ENCODE peak calls at places on chromosomes 7 and 10, in five cellular contexts. One of them, this sample, is unnamed.

GRCh38 chr10:61992059-61992460 is 90.6 kb downstream of the ARID5B start:
- DNase-seq in fibroblast of villous mesenchyme: peak
- DNase-seq in choroid plexus epithelial cell: peak
- DNase-seq in AG04449: no peak
- DNase-seq in right atrium auricular region: no peak
- DNase-seq in this sample: no peak

GRCh38 chr10:92112462-92112861 is 178.4 kb downstream of the CPEB3 start:
- DNase-seq in AG04449: no peak
- DNase-seq in fibroblast of villous mesenchyme: no peak
- DNase-seq in right atrium auricular region: no peak
- DNase-seq in choroid plexus epithelial cell: no peak
- DNase-seq in this sample: no peak

GRCh38 chr10:122052702-122053101 is 63.7 kb downstream of the TACC2 start:
- DNase-seq in choroid plexus epithelial cell: no peak
- DNase-seq in fibroblast of villous mesenchyme: no peak
- DNase-seq in AG04449: no peak
- DNase-seq in right atrium auricular region: no peak
- DNase-seq in this sample: no peak

GRCh38 chr7:127702253-127702652 is 50.3 kb downstream of the SND1 start:
- DNase-seq in fibroblast of villous mesenchyme: no peak
- DNase-seq in choroid plexus epithelial cell: no peak
- DNase-seq in AG04449: no peak
- DNase-seq in right atrium auricular region: no peak
- DNase-seq in this sample: no peak

GRCh38 chr7:26265061-26265460 is 26.6 kb upstream of the SNX10 start:
- DNase-seq in fibroblast of villous mesenchyme: peak
- DNase-seq in AG04449: no peak
- DNase-seq in choroid plexus epithelial cell: no peak
- DNase-seq in right atrium auricular region: no peak
- DNase-seq in this sample: no peak

GRCh38 chr7:140512317-140513000 is 33.2 kb upstream of the MKRN1 start:
- DNase-seq in right atrium auricular region: no peak
- DNase-seq in choroid plexus epithelial cell: peak
- DNase-seq in fibroblast of villous mesenchyme: no peak
- DNase-seq in AG04449: no peak
- DNase-seq in this sample: no peak

GRCh38 chr7:26724795-26725194 is 139.6 kb downstream of the SKAP2 start:
- DNase-seq in AG04449: no peak
- DNase-seq in choroid plexus epithelial cell: no peak
- DNase-seq in right atrium auricular region: no peak
- DNase-seq in fibroblast of villous mesenchyme: peak
- DNase-seq in this sample: no peak

GRCh38 chr10:14953452-14954000 is 370 bp downstream of the DCLRE1C start:
- DNase-seq in fibroblast of villous mesenchyme: peak
- DNase-seq in right atrium auricular region: peak
- DNase-seq in choroid plexus epithelial cell: peak
- DNase-seq in AG04449: no peak
- DNase-seq in this sample: peak

GRCh38 chr10:8092428-8092827 is 37.9 kb downstream of the GATA3 start:
- DNase-seq in fibroblast of villous mesenchyme: no peak
- DNase-seq in AG04449: no peak
- DNase-seq in choroid plexus epithelial cell: no peak
- DNase-seq in right atrium auricular region: no peak
- DNase-seq in this sample: no peak

GRCh38 chr10:124288928-124289921 is 129.5 kb downstream of the OAT start:
- DNase-seq in fibroblast of villous mesenchyme: no peak
- DNase-seq in AG04449: no peak
- DNase-seq in right atrium auricular region: no peak
- DNase-seq in choroid plexus epithelial cell: no peak
- DNase-seq in this sample: no peak

DNA sequence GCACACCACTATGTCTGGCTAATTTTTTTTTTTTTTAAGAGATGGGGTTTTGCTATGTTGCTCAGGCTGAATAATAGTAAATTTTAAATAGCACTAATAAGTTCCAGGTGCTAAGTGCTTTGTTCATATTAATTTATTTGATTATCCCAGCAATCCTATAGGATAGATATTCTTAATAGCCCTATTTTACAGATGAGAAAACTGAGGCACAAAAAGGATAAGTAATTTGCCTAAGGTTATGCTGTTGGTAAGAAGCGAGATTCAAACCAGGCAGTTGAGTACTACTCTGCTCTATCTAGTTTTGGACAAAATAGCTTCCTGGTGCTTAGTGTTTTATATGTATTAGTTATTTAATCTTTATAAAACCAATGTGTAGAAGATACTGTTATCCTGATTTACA is 72.5 kb upstream of the STRIP2 start:
- DNase-seq in choroid plexus epithelial cell: no peak
- DNase-seq in AG04449: no peak
- DNase-seq in right atrium auricular region: no peak
- DNase-seq in fibroblast of villous mesenchyme: no peak
- DNase-seq in this sample: no peak
- TF ChIP-seq CTCF in choroid plexus epithelial cell: no peak
- TF ChIP-seq CTCF in AG04449: no peak
- TF ChIP-seq CTCF in right atrium auricular region: no peak
- TF ChIP-seq CTCF in fibroblast of villous mesenchyme: no peak
- TF ChIP-seq CTCF in this sample: no peak

DNA sequence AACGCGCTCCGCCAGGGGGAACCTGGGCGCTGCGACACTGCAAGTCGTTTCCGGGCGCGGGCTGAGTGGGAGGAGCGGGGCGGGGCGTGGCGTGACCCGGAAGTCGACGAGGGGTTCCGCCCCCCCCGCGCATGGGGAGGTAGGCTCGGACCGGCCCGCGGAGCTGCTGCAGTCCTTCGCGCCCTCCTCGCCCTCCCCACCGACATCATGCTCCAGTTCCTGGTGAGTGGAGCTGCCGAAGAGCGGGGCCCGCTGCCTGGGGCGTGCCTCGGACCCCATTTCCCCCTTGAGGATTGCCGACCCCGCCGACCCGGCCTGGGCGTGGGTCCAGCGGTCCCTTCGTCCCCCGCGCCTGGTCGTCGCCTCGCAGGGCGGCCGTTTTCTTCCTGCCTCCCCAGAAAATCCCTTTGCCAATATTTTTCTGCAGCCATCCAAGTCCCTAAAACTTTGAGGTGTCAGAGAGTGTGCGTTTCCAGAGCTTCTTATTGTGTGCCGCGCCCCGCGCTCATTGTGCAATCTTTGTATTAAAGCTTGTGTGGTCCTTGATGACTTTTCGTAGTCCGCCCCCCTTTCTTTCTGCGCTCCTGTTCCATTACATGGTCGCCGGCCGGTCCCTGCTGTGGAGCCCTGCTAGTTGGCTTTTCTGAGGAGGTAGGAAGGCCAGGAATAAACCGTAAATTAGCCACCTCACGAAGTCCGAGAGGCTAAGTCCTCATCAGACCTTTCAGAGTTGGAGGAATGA is at the start of gene STMP1:
- DNase-seq in right atrium auricular region: peak
- DNase-seq in choroid plexus epithelial cell: peak
- DNase-seq in fibroblast of villous mesenchyme: peak
- DNase-seq in AG04449: peak
- DNase-seq in this sample: peak
- TF ChIP-seq CTCF in right atrium auricular region: no peak
- TF ChIP-seq CTCF in choroid plexus epithelial cell: peak
- TF ChIP-seq CTCF in fibroblast of villous mesenchyme: peak
- TF ChIP-seq CTCF in AG04449: peak
- TF ChIP-seq CTCF in this sample: peak

DNA sequence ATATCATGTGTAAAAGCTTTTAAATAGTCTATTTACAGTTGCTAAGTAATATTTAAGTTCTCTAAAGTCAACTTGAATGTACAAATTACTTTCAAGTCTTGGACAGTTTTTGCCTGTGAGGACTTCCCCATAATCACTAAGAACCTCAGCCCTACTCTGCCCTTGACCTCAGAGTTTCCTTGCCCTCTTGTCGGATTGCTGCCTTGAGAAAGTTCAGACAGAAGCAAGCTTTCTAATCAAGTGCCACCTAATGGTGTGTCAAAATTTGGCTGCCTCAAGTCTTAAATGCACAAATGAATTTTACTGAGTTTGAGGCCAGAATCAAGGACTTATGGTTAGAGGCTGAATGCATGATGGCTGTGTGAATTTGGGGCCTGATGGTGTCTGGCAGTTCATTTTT is 88.3 kb upstream of the KAT6B start:
- DNase-seq in right atrium auricular region: no peak
- DNase-seq in AG04449: no peak
- DNase-seq in choroid plexus epithelial cell: peak
- DNase-seq in fibroblast of villous mesenchyme: peak
- DNase-seq in this sample: no peak
- TF ChIP-seq CTCF in right atrium auricular region: no peak
- TF ChIP-seq CTCF in AG04449: no peak
- TF ChIP-seq CTCF in choroid plexus epithelial cell: peak
- TF ChIP-seq CTCF in fibroblast of villous mesenchyme: peak
- TF ChIP-seq CTCF in this sample: no peak

DNA sequence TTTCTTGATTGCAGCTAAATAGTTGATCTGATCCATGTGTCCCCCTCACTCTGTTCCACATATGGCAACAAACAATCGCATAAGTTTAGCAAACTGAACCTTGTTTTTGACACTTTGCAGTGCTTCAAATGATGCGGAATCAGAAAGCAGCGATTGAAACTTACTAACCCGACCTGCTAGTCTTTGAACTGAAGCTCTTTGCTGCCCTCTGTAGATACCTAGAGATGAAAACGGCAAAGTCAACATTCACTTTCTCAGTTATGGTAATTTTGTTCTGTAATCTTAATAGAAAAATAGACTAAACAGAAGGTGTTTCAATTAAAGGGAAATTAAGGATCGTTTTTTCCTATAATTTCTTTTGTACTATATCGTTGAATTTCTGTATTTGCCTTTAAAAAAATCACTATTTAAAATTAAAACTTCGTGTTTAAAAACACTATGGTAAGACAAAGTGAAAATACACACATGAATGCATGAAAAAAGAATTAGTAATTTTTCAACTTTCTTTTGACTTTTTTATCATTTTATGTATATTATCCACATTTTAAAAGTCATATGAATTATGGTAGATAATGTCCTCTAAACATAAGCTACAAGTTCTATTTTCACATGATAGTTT is 276.5 kb downstream of the MAGI2 start:
- DNase-seq in AG04449: no peak
- DNase-seq in fibroblast of villous mesenchyme: peak
- DNase-seq in choroid plexus epithelial cell: peak
- DNase-seq in right atrium auricular region: no peak
- DNase-seq in this sample: peak
- TF ChIP-seq CTCF in AG04449: peak
- TF ChIP-seq CTCF in fibroblast of villous mesenchyme: peak
- TF ChIP-seq CTCF in choroid plexus epithelial cell: peak
- TF ChIP-seq CTCF in right atrium auricular region: no peak
- TF ChIP-seq CTCF in this sample: peak

DNA sequence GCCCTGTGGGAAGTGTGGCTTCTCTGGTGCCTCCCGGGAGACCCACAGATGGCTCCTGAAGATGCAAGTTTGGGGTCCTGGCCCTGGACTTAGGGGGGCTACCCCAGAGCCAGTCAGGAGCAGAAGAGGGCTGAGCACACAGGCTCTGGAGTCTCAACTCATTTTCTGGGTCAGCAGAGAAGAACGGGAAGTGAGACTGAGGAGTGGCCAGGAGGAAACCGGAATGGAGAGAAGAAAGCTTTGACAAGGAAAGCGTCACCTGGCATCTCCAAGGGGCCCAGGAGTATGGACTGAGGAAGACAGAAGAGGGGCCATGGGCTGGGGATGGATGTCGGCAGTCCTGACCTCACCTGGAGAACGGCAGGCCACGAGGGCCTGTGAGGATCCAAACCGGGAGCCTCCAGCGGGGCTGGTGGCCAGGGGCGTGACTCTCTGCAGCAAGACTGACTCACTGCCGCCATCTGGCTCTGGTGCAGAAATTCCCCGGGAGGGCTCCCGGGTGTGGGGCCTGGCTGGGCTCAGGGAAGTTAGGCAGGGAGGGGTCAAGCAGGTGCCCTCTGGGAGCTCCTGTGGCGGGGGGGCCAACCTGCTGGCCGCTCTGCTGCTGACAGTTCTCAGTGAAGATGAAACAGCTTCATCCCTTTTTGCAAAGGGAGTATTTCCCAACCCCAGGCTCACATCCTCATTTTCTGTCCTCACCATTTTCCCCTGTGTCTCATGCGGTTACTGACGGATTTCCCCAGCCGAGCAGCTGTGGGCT is 23.6 kb downstream of the DAGLB start:
- DNase-seq in right atrium auricular region: no peak
- DNase-seq in choroid plexus epithelial cell: peak
- DNase-seq in AG04449: no peak
- DNase-seq in fibroblast of villous mesenchyme: no peak
- DNase-seq in this sample: no peak
- TF ChIP-seq CTCF in right atrium auricular region: no peak
- TF ChIP-seq CTCF in choroid plexus epithelial cell: peak
- TF ChIP-seq CTCF in AG04449: no peak
- TF ChIP-seq CTCF in fibroblast of villous mesenchyme: no peak
- TF ChIP-seq CTCF in this sample: no peak

This sample was measured in AG09319.